ENCODE peak calls at places on chromosomes 1 and 21, in seven cellular contexts. One of them, this sample, is unnamed.

GRCh38 chr1:218344814-218345672 is at the start of gene TGFB2:
- DNase-seq in tibial nerve: peak; percentile 22
- DNase-seq in cardiac muscle cell: peak; percentile 87
- DNase-seq in astrocyte of the cerebellum: peak; percentile 69
- DNase-seq in coronary artery: peak; percentile 84
- DNase-seq in Caco-2: peak; percentile 72
- DNase-seq in psoas muscle: peak; percentile 70
- DNase-seq in this sample: peak; percentile 92

GRCh38 chr1:93874025-93874651 is 4.9 kb downstream of the DNTTIP2 start:
- DNase-seq in tibial nerve: no peak
- DNase-seq in cardiac muscle cell: peak; percentile 65
- DNase-seq in astrocyte of the cerebellum: peak; percentile 38
- DNase-seq in coronary artery: no peak
- DNase-seq in Caco-2: no peak
- DNase-seq in psoas muscle: no peak
- DNase-seq in this sample: peak; percentile 74

GRCh38 chr21:19510653-19511052 is 1107.1 kb upstream of the TMPRSS15 start:
- DNase-seq in tibial nerve: no peak
- DNase-seq in cardiac muscle cell: no peak
- DNase-seq in astrocyte of the cerebellum: no peak
- DNase-seq in coronary artery: no peak
- DNase-seq in Caco-2: no peak
- DNase-seq in psoas muscle: no peak
- DNase-seq in this sample: no peak

GRCh38 chr1:91732291-91732953 is 153.5 kb downstream of the TGFBR3 start:
- DNase-seq in tibial nerve: no peak
- DNase-seq in cardiac muscle cell: peak; percentile 48
- DNase-seq in astrocyte of the cerebellum: peak; percentile 80
- DNase-seq in coronary artery: no peak
- DNase-seq in Caco-2: peak; percentile 37
- DNase-seq in psoas muscle: peak; percentile 60
- DNase-seq in this sample: peak; percentile 67

GRCh38 chr1:88357690-88358089 is 326.4 kb upstream of the PKN2 start:
- DNase-seq in tibial nerve: no peak
- DNase-seq in cardiac muscle cell: no peak
- DNase-seq in astrocyte of the cerebellum: no peak
- DNase-seq in coronary artery: no peak
- DNase-seq in Caco-2: no peak
- DNase-seq in psoas muscle: no peak
- DNase-seq in this sample: no peak

GRCh38 chr1:25561426-25562100 is 18.2 kb downstream of the LDLRAP1 start:
- DNase-seq in tibial nerve: no peak
- DNase-seq in cardiac muscle cell: no peak
- DNase-seq in astrocyte of the cerebellum: no peak
- DNase-seq in coronary artery: no peak
- DNase-seq in Caco-2: no peak
- DNase-seq in psoas muscle: peak; percentile 25
- DNase-seq in this sample: no peak

GRCh38 chr1:35171579-35171978 is 21.4 kb downstream of the SFPQ start:
- DNase-seq in tibial nerve: no peak
- DNase-seq in cardiac muscle cell: no peak
- DNase-seq in astrocyte of the cerebellum: no peak
- DNase-seq in coronary artery: no peak
- DNase-seq in Caco-2: no peak
- DNase-seq in psoas muscle: no peak
- DNase-seq in this sample: no peak

GRCh38 chr1:184757406-184757805 is 2.7 kb upstream of the EDEM3 start:
- DNase-seq in tibial nerve: no peak
- DNase-seq in cardiac muscle cell: no peak
- DNase-seq in astrocyte of the cerebellum: no peak
- DNase-seq in coronary artery: no peak
- DNase-seq in Caco-2: no peak
- DNase-seq in psoas muscle: no peak
- DNase-seq in this sample: no peak

GRCh38 chr1:11595287-11595686 is 58.9 kb downstream of the FBXO2 start:
- DNase-seq in tibial nerve: no peak
- DNase-seq in cardiac muscle cell: no peak
- DNase-seq in astrocyte of the cerebellum: no peak
- DNase-seq in coronary artery: no peak
- DNase-seq in Caco-2: no peak
- DNase-seq in psoas muscle: no peak
- DNase-seq in this sample: no peak

GRCh38 chr1:28157901-28158300 is 18.6 kb downstream of the PTAFR start:
- DNase-seq in tibial nerve: no peak
- DNase-seq in cardiac muscle cell: no peak
- DNase-seq in astrocyte of the cerebellum: no peak
- DNase-seq in coronary artery: no peak
- DNase-seq in Caco-2: no peak
- DNase-seq in psoas muscle: no peak
- DNase-seq in this sample: no peak

GRCh38 chr1:13605159-13605558 is 21.5 kb downstream of the PDPN start:
- DNase-seq in tibial nerve: no peak
- DNase-seq in cardiac muscle cell: peak; percentile 86
- DNase-seq in astrocyte of the cerebellum: peak; percentile 60
- DNase-seq in coronary artery: no peak
- DNase-seq in Caco-2: no peak
- DNase-seq in psoas muscle: no peak
- DNase-seq in this sample: peak; percentile 81

GRCh38 chr1:175089319-175089718 is 21.7 kb downstream of the TNN start:
- DNase-seq in tibial nerve: no peak
- DNase-seq in cardiac muscle cell: no peak
- DNase-seq in astrocyte of the cerebellum: no peak
- DNase-seq in coronary artery: no peak
- DNase-seq in Caco-2: no peak
- DNase-seq in psoas muscle: peak; percentile 63
- DNase-seq in this sample: peak; percentile 15

GRCh38 chr1:20731057-20731991 is 1.2 kb downstream of the SH2D5 start:
- DNase-seq in tibial nerve: no peak
- DNase-seq in cardiac muscle cell: no peak
- DNase-seq in astrocyte of the cerebellum: no peak
- DNase-seq in coronary artery: peak; percentile 70
- DNase-seq in Caco-2: no peak
- DNase-seq in psoas muscle: no peak
- DNase-seq in this sample: no peak

GRCh38 chr1:55466343-55466742 is 251.2 kb upstream of the USP24 start:
- DNase-seq in tibial nerve: no peak
- DNase-seq in cardiac muscle cell: no peak
- DNase-seq in astrocyte of the cerebellum: no peak
- DNase-seq in coronary artery: no peak
- DNase-seq in Caco-2: no peak
- DNase-seq in psoas muscle: no peak
- DNase-seq in this sample: no peak

GRCh38 chr1:40530735-40531380 is 579 bp upstream of the ZNF684 start:
- DNase-seq in tibial nerve: no peak
- DNase-seq in cardiac muscle cell: peak; percentile 58
- DNase-seq in astrocyte of the cerebellum: no peak
- DNase-seq in coronary artery: no peak
- DNase-seq in Caco-2: no peak
- DNase-seq in psoas muscle: no peak
- DNase-seq in this sample: peak; percentile 50

GRCh38 chr1:30908446-30908885 is at the start of gene SDC3:
- DNase-seq in tibial nerve: no peak
- DNase-seq in cardiac muscle cell: peak; percentile 54
- DNase-seq in astrocyte of the cerebellum: no peak
- DNase-seq in coronary artery: no peak
- DNase-seq in Caco-2: no peak
- DNase-seq in psoas muscle: no peak
- DNase-seq in this sample: no peak

DNA sequence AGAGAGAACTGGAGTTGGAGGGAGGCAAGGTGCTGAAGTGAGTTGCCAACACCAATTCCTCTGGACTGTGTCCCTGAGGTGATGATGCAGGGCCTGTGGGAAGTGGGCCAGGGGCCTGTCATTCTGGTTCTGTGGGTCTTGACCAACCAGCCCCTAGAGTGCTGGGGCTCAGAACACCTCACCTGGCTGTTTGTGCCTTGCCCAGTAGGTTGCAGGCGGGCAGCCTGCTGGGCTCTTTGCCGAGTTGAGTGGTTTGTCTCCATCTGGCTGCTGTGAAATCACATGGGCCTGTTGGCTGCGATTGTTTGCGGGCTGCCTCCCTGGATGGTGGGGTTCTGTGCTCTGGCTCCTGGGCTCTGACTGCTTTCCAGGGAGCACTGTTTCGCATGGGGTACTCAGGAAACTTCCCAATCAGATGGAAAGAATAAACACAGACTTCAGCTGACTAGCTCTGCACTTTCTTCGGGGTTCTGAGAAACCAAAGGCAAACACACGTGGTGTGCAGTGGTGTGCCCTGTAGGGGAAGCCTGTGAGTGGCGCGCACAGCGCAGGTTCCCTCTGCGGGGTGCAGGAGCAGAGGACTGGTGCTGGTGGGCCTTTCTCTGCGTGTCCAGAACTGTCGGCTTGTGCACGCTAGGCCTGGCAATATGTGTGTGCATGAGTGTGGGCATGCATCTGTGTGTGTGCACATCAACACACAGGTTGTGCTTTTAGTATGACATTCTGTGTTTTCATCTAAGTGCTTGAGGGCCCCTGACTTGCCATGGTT is 95.1 kb downstream of the RHOU start:
- DNase-seq in tibial nerve: no peak
- DNase-seq in cardiac muscle cell: no peak
- DNase-seq in astrocyte of the cerebellum: no peak
- DNase-seq in coronary artery: no peak
- DNase-seq in Caco-2: no peak
- DNase-seq in psoas muscle: no peak
- DNase-seq in this sample: no peak
- TF ChIP-seq CTCF in tibial nerve: no peak
- TF ChIP-seq CTCF in cardiac muscle cell: no peak
- TF ChIP-seq CTCF in astrocyte of the cerebellum: no peak
- TF ChIP-seq CTCF in coronary artery: no peak
- TF ChIP-seq CTCF in Caco-2: no peak
- TF ChIP-seq CTCF in psoas muscle: no peak
- TF ChIP-seq CTCF in this sample: no peak

GRCh38 chr1:151829352-151830046 is 2.1 kb downstream of the RORC start:
- DNase-seq in tibial nerve: no peak
- DNase-seq in cardiac muscle cell: no peak
- DNase-seq in astrocyte of the cerebellum: no peak
- DNase-seq in coronary artery: no peak
- DNase-seq in Caco-2: no peak
- DNase-seq in psoas muscle: no peak
- DNase-seq in this sample: no peak
- H3K4me3 ChIP-seq in tibial nerve: no peak overlapping the region
- H3K4me3 ChIP-seq in cardiac muscle cell: no peak overlapping the region
- H3K4me3 ChIP-seq in astrocyte of the cerebellum: no peak overlapping the region
- H3K4me3 ChIP-seq in coronary artery: no peak overlapping the region
- H3K4me3 ChIP-seq in Caco-2: no peak overlapping the region
- H3K4me3 ChIP-seq in psoas muscle: peak overlapping the region; percentile 74
- H3K4me3 ChIP-seq in this sample: no peak overlapping the region

GRCh38 chr1:165424454-165425283 is 20.3 kb downstream of the RXRG start:
- DNase-seq in tibial nerve: no peak
- DNase-seq in cardiac muscle cell: peak; percentile 42
- DNase-seq in astrocyte of the cerebellum: no peak
- DNase-seq in coronary artery: no peak
- DNase-seq in Caco-2: no peak
- DNase-seq in psoas muscle: peak; percentile 60
- DNase-seq in this sample: peak; percentile 14
- TF ChIP-seq CTCF in tibial nerve: no peak
- TF ChIP-seq CTCF in cardiac muscle cell: no peak
- TF ChIP-seq CTCF in astrocyte of the cerebellum: no peak
- TF ChIP-seq CTCF in coronary artery: no peak
- TF ChIP-seq CTCF in Caco-2: no peak
- TF ChIP-seq CTCF in psoas muscle: no peak
- TF ChIP-seq CTCF in this sample: no peak

GRCh38 chr21:38012700-38013099 is 96.4 kb upstream of the KCNJ6 start:
- DNase-seq in tibial nerve: no peak
- DNase-seq in cardiac muscle cell: no peak
- DNase-seq in astrocyte of the cerebellum: no peak
- DNase-seq in coronary artery: no peak
- DNase-seq in Caco-2: no peak
- DNase-seq in psoas muscle: no peak
- DNase-seq in this sample: no peak
- H3K4me3 ChIP-seq in tibial nerve: no peak overlapping the region
- H3K4me3 ChIP-seq in cardiac muscle cell: no peak overlapping the region
- H3K4me3 ChIP-seq in astrocyte of the cerebellum: no peak overlapping the region
- H3K4me3 ChIP-seq in coronary artery: no peak overlapping the region
- H3K4me3 ChIP-seq in Caco-2: no peak overlapping the region
- H3K4me3 ChIP-seq in psoas muscle: no peak overlapping the region
- H3K4me3 ChIP-seq in this sample: no peak overlapping the region

GRCh38 chr1:63623952-63624351 is 30.7 kb downstream of the PGM1 start:
- DNase-seq in tibial nerve: no peak
- DNase-seq in cardiac muscle cell: no peak
- DNase-seq in astrocyte of the cerebellum: no peak
- DNase-seq in coronary artery: no peak
- DNase-seq in Caco-2: no peak
- DNase-seq in psoas muscle: no peak
- DNase-seq in this sample: no peak

GRCh38 chr1:63626222-63626621 is 33.0 kb downstream of the PGM1 start:
- DNase-seq in tibial nerve: no peak
- DNase-seq in cardiac muscle cell: peak; percentile 78
- DNase-seq in astrocyte of the cerebellum: no peak
- DNase-seq in coronary artery: no peak
- DNase-seq in Caco-2: no peak
- DNase-seq in psoas muscle: no peak
- DNase-seq in this sample: peak; percentile 65

GRCh38 chr1:63622847-63623566 is 29.8 kb downstream of the PGM1 start:
- DNase-seq in tibial nerve: no peak
- DNase-seq in cardiac muscle cell: no peak
- DNase-seq in astrocyte of the cerebellum: no peak
- DNase-seq in coronary artery: no peak
- DNase-seq in Caco-2: no peak
- DNase-seq in psoas muscle: peak; percentile 69
- DNase-seq in this sample: no peak

GRCh38 chr1:63621698-63622097 is 28.5 kb downstream of the PGM1 start:
- DNase-seq in tibial nerve: no peak
- DNase-seq in cardiac muscle cell: peak; percentile 47
- DNase-seq in astrocyte of the cerebellum: no peak
- DNase-seq in coronary artery: no peak
- DNase-seq in Caco-2: no peak
- DNase-seq in psoas muscle: no peak
- DNase-seq in this sample: peak; percentile 25

GRCh38 chr1:63624911-63625310 is 31.7 kb downstream of the PGM1 start:
- DNase-seq in tibial nerve: no peak
- DNase-seq in cardiac muscle cell: peak; percentile 81
- DNase-seq in astrocyte of the cerebellum: no peak
- DNase-seq in coronary artery: no peak
- DNase-seq in Caco-2: no peak
- DNase-seq in psoas muscle: no peak
- DNase-seq in this sample: peak; percentile 54
- TF ChIP-seq CTCF in tibial nerve: no peak
- TF ChIP-seq CTCF in cardiac muscle cell: peak; percentile 32
- TF ChIP-seq CTCF in astrocyte of the cerebellum: peak; percentile 24
- TF ChIP-seq CTCF in coronary artery: no peak
- TF ChIP-seq CTCF in Caco-2: no peak
- TF ChIP-seq CTCF in psoas muscle: peak; percentile 21
- TF ChIP-seq CTCF in this sample: peak; percentile 27